ENCODE peak calls at places on chromosomes 7 and 10, in ten cellular contexts. T is GM13976, S is dorsolateral prefrontal cortex, H is esophagus muscularis mucosa, C is choroid plexus epithelial cell, O is nephron progenitor cell, I is MCF 10A, Y is breast epithelium, Z is psoas muscle, D is glutamatergic neuron. E is an unnamed sample.

GRCh38 chr7:13017881-13018280 is 330.4 kb downstream of the ARL4A start:
- DNase-seq in I (peak; percentile 64), Y (no peak), H (no peak), O (no peak), C (peak; percentile 60), D (no peak), T (no peak), S (no peak), Z (no peak), E (no peak)

GRCh38 chr7:85851571-85852193 is 664.8 kb upstream of the SEMA3D start:
- DNase-seq in T (peak; percentile 10), Z (no peak), S (no peak), O (no peak), Y (no peak), I (peak; percentile 17), D (no peak), C (peak; percentile 85), H (no peak), E (no peak)

GRCh38 chr7:56083150-56083785 is 9.5 kb downstream of the PHKG1 start:
- DNase-seq in I (no peak), Y (no peak), T (no peak), H (no peak), D (no peak), C (peak; percentile 13), S (peak; percentile 75), Z (peak; percentile 71), O (no peak), E (peak; percentile 82)

GRCh38 chr7:15433154-15433553 is 128.7 kb downstream of the AGMO start:
- DNase-seq in I (no peak), Y (no peak), D (no peak), Z (no peak), S (no peak), O (no peak), H (no peak), C (no peak), T (no peak), E (no peak)

GRCh38 chr10:17076626-17077025 is 53.0 kb downstream of the CUBN start:
- DNase-seq in T (no peak), Y (no peak), C (no peak), S (no peak), I (no peak), D (no peak), Z (no peak), H (no peak), O (no peak), E (no peak)

GRCh38 chr7:107463139-107464078 is 6.4 kb upstream of the GPR22 start:
- DNase-seq in O (peak; percentile 23), Z (peak; percentile 34), D (peak; percentile 55), H (no peak), T (peak; percentile 9), C (peak; percentile 88), Y (peak; percentile 55), I (peak; percentile 78), S (peak; percentile 50), E (no peak)

GRCh38 chr10:77716943-77717735 is 79.5 kb upstream of the KCNMA1 start:
- DNase-seq in S (no peak), O (peak; percentile 14), I (no peak), H (peak; percentile 85), Z (no peak), Y (no peak), T (no peak), D (no peak), C (peak; percentile 66), E (no peak)

GRCh38 chr10:29880856-29881255 is 178.5 kb downstream of the JCAD start:
- DNase-seq in Z (no peak), H (no peak), S (no peak), C (no peak), Y (no peak), T (no peak), O (no peak), I (no peak), D (no peak), E (no peak)

GRCh38 chr7:16232273-16232672 is 189.1 kb downstream of the CRPPA start:
- DNase-seq in O (no peak), H (no peak), C (no peak), Z (no peak), T (no peak), D (no peak), S (no peak), I (no peak), Y (no peak), E (no peak)

GRCh38 chr7:27619492-27619891 is 43.2 kb downstream of the HIBADH start:
- DNase-seq in C (no peak), I (no peak), O (no peak), D (no peak), S (no peak), H (no peak), Y (no peak), T (no peak), Z (no peak), E (no peak)

GRCh38 chr7:27616914-27617548 is 45.7 kb downstream of the HIBADH start:
- DNase-seq in S (no peak), H (no peak), D (no peak), Y (no peak), T (no peak), I (no peak), O (no peak), Z (no peak), C (no peak), E (no peak)

GRCh38 chr7:27616186-27616491 is 46.5 kb downstream of the HIBADH start:
- DNase-seq in Y (no peak), T (no peak), H (no peak), I (no peak), S (no peak), O (no peak), C (no peak), D (no peak), Z (no peak), E (no peak)

GRCh38 chr7:27615420-27616185 is 47.1 kb downstream of the HIBADH start:
- DNase-seq in Y (no peak), O (no peak), S (no peak), T (no peak), I (no peak), H (no peak), C (no peak), Z (no peak), D (no peak), E (no peak)

DNA sequence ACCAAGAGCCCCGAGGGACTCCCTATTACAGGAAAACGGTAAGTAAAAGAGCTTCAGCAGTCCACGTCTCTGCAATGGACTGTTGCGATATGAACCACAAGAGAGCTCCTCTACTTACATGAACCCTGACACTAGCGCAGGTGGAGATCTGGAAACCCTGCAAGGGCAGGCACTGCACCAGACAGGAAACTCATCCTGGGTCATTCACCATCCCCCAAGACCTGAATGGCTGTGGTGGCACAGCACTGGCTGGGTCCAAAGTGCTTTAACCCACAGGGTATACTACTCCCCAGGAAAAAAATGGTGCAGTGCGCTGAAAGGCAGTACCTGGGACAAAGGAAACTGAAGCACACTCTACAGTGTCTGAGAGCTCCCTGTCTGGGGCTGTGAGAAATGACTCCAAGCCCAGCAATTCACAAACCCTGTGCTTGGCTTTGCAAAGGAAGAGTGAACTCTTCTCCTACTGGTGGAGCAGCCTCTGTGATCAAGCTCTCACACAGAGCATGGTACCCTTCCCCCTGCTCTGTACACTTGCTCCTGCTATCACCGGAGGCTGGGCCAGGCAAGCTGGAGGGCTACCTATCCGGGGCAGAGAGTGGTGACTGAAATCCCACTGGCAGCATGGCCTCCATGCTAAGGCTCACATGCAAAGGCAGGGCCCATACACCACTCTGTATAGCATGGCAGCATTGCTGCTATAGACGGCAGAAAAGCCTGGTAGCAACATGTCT is 44.9 kb downstream of the HIBADH start:
- DNase-seq in O (no peak), Y (no peak), D (no peak), C (no peak), S (no peak), H (no peak), I (no peak), T (no peak), Z (no peak), E (no peak)
- TF ChIP-seq CTCF in O (no peak), Y (no peak), D (no peak), C (no peak), S (no peak), H (no peak), I (no peak), T (no peak), Z (no peak), E (no peak)

GRCh38 chr7:29878081-29878688 is 71.9 kb downstream of the WIPF3 start:
- DNase-seq in O (no peak), D (peak; percentile 29), T (no peak), Y (peak; percentile 61), H (no peak), I (peak; percentile 59), S (no peak), C (peak; percentile 74), Z (no peak), E (no peak)
- TF ChIP-seq CTCF in O (peak; percentile 36), D (peak; percentile 70), T (peak; percentile 53), Y (peak; percentile 39), H (peak; percentile 40), I (peak; percentile 57), S (peak; percentile 32), C (peak; percentile 77), Z (peak; percentile 29), E (peak; percentile 33)

GRCh38 chr7:116713500-116713899 is 41.5 kb downstream of the MET start:
- DNase-seq in Z (no peak), I (no peak), S (no peak), C (no peak), Y (no peak), D (no peak), O (no peak), H (no peak), T (no peak), E (no peak)

GRCh38 chr7:116713918-116714317 is 41.9 kb downstream of the MET start:
- DNase-seq in S (no peak), C (no peak), T (no peak), H (no peak), Y (no peak), D (no peak), I (no peak), O (no peak), Z (no peak), E (no peak)

GRCh38 chr7:116711790-116712189 is 39.8 kb downstream of the MET start:
- DNase-seq in D (no peak), Z (no peak), Y (no peak), S (no peak), I (no peak), C (no peak), H (no peak), T (no peak), O (no peak), E (no peak)

GRCh38 chr7:116717137-116717536 is 45.1 kb downstream of the MET start:
- DNase-seq in T (no peak), H (no peak), Z (no peak), Y (no peak), C (peak; percentile 30), I (no peak), S (no peak), O (no peak), D (no peak), E (no peak)

DNA sequence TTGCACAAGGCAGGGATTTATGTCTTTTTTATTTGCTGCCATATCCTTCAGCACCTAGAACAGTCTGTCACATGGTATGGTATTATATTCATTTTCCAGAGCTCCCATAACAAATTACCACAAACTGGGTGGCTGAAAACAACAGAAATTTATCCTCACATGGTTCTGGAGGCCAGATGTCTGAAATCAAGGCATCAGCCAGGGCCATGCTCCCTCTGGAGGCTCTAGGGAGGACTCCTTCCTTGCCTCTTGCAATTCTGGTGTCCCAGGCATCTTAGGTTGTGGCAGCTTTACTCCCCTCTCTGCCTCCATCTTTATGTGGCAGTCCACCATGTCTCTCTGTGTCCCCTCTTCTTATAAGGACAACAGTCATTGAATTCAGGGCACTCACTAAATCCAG is 43.1 kb downstream of the MET start:
- DNase-seq in H (no peak), T (no peak), I (no peak), C (peak; percentile 30), Y (no peak), S (no peak), O (no peak), D (no peak), Z (no peak), E (no peak)
- TF ChIP-seq CTCF in H (no peak), T (no peak), I (no peak), C (peak; percentile 44), Y (no peak), S (no peak), O (no peak), D (no peak), Z (no peak), E (no peak)

GRCh38 chr7:29977926-29978652 is 11.5 kb downstream of the SCRN1 start:
- DNase-seq in Y (no peak), I (peak; percentile 10), O (peak; percentile 27), T (no peak), C (no peak), H (no peak), D (peak; percentile 46), S (no peak), Z (no peak), E (no peak)
- TF ChIP-seq CTCF in Y (no peak), I (no peak), O (peak; percentile 20), T (no peak), C (no peak), H (no peak), D (peak; percentile 38), S (no peak), Z (no peak), E (no peak)

E was measured in suprapubic skin.